ENCODE peak calls at places on chromosome 21, in ten cellular contexts. M, W, X, G, T, H, V, Z, J and K are unnamed samples.

GRCh38 chr21:45332981-45333582 is 45.4 kb upstream of the POFUT2 start:
- DNase-seq in J (no peak), M (no peak), H (no peak), V (no peak), T (no peak), G (no peak), W (no peak), X (no peak), Z (no peak), K (no peak)

GRCh38 chr21:45235488-45235887 is 52.2 kb downstream of the POFUT2 start:
- DNase-seq in H (no peak), Z (no peak), W (no peak), G (no peak), J (no peak), X (no peak), V (no peak), M (no peak), T (no peak), K (no peak)

GRCh38 chr21:22711636-22712035 is 1713.4 kb downstream of the NCAM2 start:
- DNase-seq in T (no peak), X (no peak), G (no peak), H (no peak), V (no peak), J (no peak), M (no peak), Z (no peak), W (no peak), K (no peak)

GRCh38 chr21:36696390-36696639 is 2.6 kb upstream of the SIM2 start:
- DNase-seq in M (no peak), Z (no peak), H (no peak), T (no peak), V (no peak), X (no peak), W (no peak), G (no peak), J (no peak), K (no peak)

GRCh38 chr21:26637346-26637745 is 64.3 kb upstream of the CYYR1 start:
- DNase-seq in X (no peak), M (no peak), V (no peak), W (no peak), G (no peak), Z (no peak), H (no peak), T (no peak), J (no peak), K (no peak)

GRCh38 chr21:27740084-27740483 is 773.2 kb upstream of the ADAMTS5 start:
- DNase-seq in W (no peak), M (no peak), X (no peak), G (no peak), Z (no peak), H (no peak), J (no peak), V (no peak), T (no peak), K (no peak)

GRCh38 chr21:37208056-37208705 is 59.0 kb downstream of the VPS26C start:
- DNase-seq in M (no peak), T (no peak), G (peak; percentile 56), H (no peak), J (peak; percentile 16), V (no peak), W (peak; percentile 91), Z (peak; percentile 42), X (no peak), K (no peak)

GRCh38 chr21:41345934-41346685 is 15.7 kb upstream of the MX2 start:
- DNase-seq in H (no peak), W (no peak), V (no peak), T (no peak), X (no peak), G (no peak), M (no peak), J (no peak), Z (no peak), K (no peak)

GRCh38 chr21:42716074-42716473 is 62.7 kb downstream of the PDE9A start:
- DNase-seq in T (no peak), W (no peak), H (no peak), G (no peak), M (no peak), Z (no peak), X (no peak), V (no peak), J (no peak), K (no peak)

GRCh38 chr21:23853796-23854379 is 1753.4 kb downstream of the MRPL39 start:
- DNase-seq in H (no peak), J (peak; percentile 24), V (peak; percentile 7), T (no peak), M (peak; percentile 13), X (peak; percentile 6), G (no peak), Z (peak; percentile 36), W (peak; percentile 15), K (no peak)

GRCh38 chr21:28959367-28960099 is 33.1 kb downstream of the LTN1 start:
- DNase-seq in W (no peak), Z (no peak), V (peak; percentile 44), T (peak; percentile 21), G (no peak), X (peak; percentile 78), M (peak; percentile 73), H (no peak), J (peak; percentile 71), K (no peak)

GRCh38 chr21:36718951-36719501 is 20.1 kb downstream of the SIM2 start:
- DNase-seq in J (no peak), T (no peak), W (no peak), V (no peak), Z (no peak), M (no peak), G (no peak), X (no peak), H (no peak), K (no peak)

GRCh38 chr21:10272216-10272615 is 249.2 kb upstream of the TPTE start:
- DNase-seq in W (no peak), V (no peak), J (no peak), T (peak; percentile 6), H (no peak), M (no peak), Z (no peak), X (no peak), G (no peak), K (no peak)

GRCh38 chr21:41349607-41350390 is 12.0 kb upstream of the MX2 start:
- DNase-seq in G (no peak), T (no peak), V (no peak), X (no peak), J (no peak), Z (no peak), W (no peak), H (no peak), M (no peak), K (no peak)

GRCh38 chr21:14763695-14764064 is 217.6 kb upstream of the SAMSN1 start:
- DNase-seq in T (no peak), M (no peak), V (no peak), G (no peak), Z (no peak), X (no peak), J (no peak), W (peak; percentile 64), H (no peak), K (no peak)
- H3K4me3 ChIP-seq in T (no peak overlapping the region), M (no peak overlapping the region), V (no peak overlapping the region), G (no peak overlapping the region), Z (no peak overlapping the region), X (no peak overlapping the region), J (no peak overlapping the region), W (no peak overlapping the region), H (no peak overlapping the region), K (no peak overlapping the region)

GRCh38 chr21:31667639-31668038 is 8.1 kb downstream of the SOD1 start:
- DNase-seq in V (no peak), J (no peak), T (no peak), G (no peak), W (no peak), Z (no peak), H (no peak), M (no peak), X (no peak), K (no peak)

GRCh38 chr21:31667141-31667540 is 7.6 kb downstream of the SOD1 start:
- DNase-seq in M (no peak), G (no peak), W (no peak), T (no peak), V (no peak), X (no peak), H (no peak), Z (no peak), J (no peak), K (no peak)

GRCh38 chr21:31663584-31664249 is 4.2 kb downstream of the SOD1 start:
- DNase-seq in X (no peak), T (no peak), Z (no peak), M (no peak), G (no peak), H (no peak), J (no peak), W (no peak), V (no peak), K (no peak)

GRCh38 chr21:31666445-31667010 is 7.0 kb downstream of the SOD1 start:
- DNase-seq in X (no peak), Z (no peak), M (no peak), H (no peak), V (no peak), W (no peak), G (no peak), J (no peak), T (no peak), K (no peak)

GRCh38 chr21:31665397-31665796 is 5.9 kb downstream of the SOD1 start:
- DNase-seq in H (no peak), J (no peak), M (peak; percentile 35), Z (no peak), X (peak; percentile 50), V (no peak), T (no peak), G (no peak), W (no peak), K (no peak)
- TF ChIP-seq CTCF in H (no peak), J (no peak), M (no peak), Z (no peak), X (no peak), V (no peak), T (no peak), G (no peak), W (no peak), K (no peak)

DNA sequence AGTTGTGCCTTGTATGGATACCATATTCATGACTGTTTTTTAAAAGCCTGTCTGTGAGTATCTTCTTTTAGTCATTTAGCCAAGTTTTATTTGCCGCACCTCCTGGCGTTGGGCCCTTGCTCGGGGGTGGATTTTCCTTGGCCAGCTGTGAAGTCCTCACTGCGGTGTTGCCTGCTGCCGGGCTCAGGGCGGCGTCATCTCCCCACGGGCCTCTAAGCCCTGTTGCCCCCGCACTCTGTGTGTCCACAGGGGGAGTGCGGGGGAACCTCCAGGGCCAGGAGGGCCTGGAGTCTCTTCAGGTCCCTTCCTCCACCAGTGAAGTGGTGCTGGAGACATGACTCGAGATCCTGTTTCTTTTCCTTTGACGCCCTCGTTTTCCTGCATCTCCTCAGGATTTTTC is 65.8 kb upstream of the DIP2A start:
- DNase-seq in V (no peak), Z (no peak), W (no peak), J (peak; percentile 45), M (peak; percentile 70), G (no peak), X (peak; percentile 94), T (peak; percentile 9), H (no peak), K (no peak)
- H3K4me3 ChIP-seq in V (no peak overlapping the region), Z (no peak overlapping the region), W (no peak overlapping the region), J (no peak overlapping the region), M (no peak overlapping the region), G (no peak overlapping the region), X (no peak overlapping the region), T (no peak overlapping the region), H (no peak overlapping the region), K (no peak overlapping the region)

DNA sequence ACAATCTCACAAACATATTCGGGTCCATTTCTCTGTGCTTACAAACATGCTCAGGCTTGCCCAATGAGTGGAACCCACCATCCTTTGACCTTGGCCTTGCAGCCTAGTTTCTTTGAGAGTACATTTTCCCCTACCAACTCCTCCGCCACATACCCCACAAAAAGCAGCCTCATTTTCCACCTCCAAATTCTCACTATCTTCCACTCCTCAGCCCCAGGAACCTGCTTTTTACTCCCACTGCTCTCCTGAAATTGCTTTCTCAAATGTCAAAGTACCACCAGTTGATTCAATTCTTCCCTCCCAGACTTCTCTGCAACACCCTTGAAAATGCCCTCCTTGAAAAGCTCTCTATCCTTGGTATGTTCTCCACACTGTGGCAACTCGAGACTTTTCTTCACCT is 103.8 kb downstream of the RUNX1 start:
- DNase-seq in V (no peak), W (no peak), H (no peak), T (no peak), G (no peak), X (no peak), M (no peak), Z (no peak), J (no peak), K (no peak)
- TF ChIP-seq CTCF in V (no peak), W (no peak), H (no peak), T (no peak), G (no peak), X (no peak), M (no peak), Z (no peak), J (no peak), K (no peak)